ENCODE peak calls at places on chromosomes 4 and X, in nine cellular contexts. Q, Z, P, G, W, X, J, V and M are unnamed samples.

GRCh38 chr4:41866799-41867677 is 68.2 kb upstream of the TMEM33 start:
- DNase-seq in Q (no peak), Z (peak; percentile 70), P (no peak), G (peak; percentile 65), W (no peak), X (no peak), J (no peak), V (peak; percentile 52), M (no peak)

GRCh38 chr4:149738156-149738555 is 77.5 kb downstream of the IQCM start:
- DNase-seq in Q (no peak), Z (no peak), P (no peak), G (no peak), W (no peak), X (no peak), J (no peak), V (no peak), M (no peak)

GRCh38 chrX:55342533-55343501 is 78.1 kb upstream of the PAGE3 start:
- DNase-seq in Q (peak; percentile 30), Z (peak; percentile 53), P (peak; percentile 41), G (no peak), W (no peak), X (peak; percentile 3), J (peak; percentile 52), V (no peak), M (no peak)

GRCh38 chrX:52363247-52363883 is 5.5 kb upstream of the XAGE2 start:
- DNase-seq in Q (no peak), Z (peak; percentile 35), P (peak; percentile 20), G (no peak), W (no peak), X (no peak), J (peak; percentile 70), V (no peak), M (no peak)

GRCh38 chr4:78527555-78527954 is 24.0 kb upstream of the ANXA3 start:
- DNase-seq in Q (no peak), Z (no peak), P (no peak), G (no peak), W (no peak), X (no peak), J (no peak), V (no peak), M (no peak)

GRCh38 chr4:139933541-139933940 is 220.4 kb downstream of the MAML3 start:
- DNase-seq in Q (no peak), Z (peak; percentile 39), P (no peak), G (no peak), W (no peak), X (peak; percentile 54), J (no peak), V (no peak), M (no peak)

GRCh38 chrX:46381630-46382029 is 163.6 kb downstream of the ZNF674 start:
- DNase-seq in Q (no peak), Z (peak; percentile 62), P (peak; percentile 24), G (no peak), W (no peak), X (peak; percentile 6), J (peak; percentile 6), V (no peak), M (no peak)

GRCh38 chrX:30957753-30958152 is 68.7 kb upstream of the TAB3 start:
- DNase-seq in Q (no peak), Z (no peak), P (no peak), G (no peak), W (peak; percentile 25), X (peak; percentile 20), J (no peak), V (no peak), M (no peak)

GRCh38 chr4:57193996-57194675 is 84.0 kb upstream of the IGFBP7 start:
- DNase-seq in Q (no peak), Z (peak; percentile 79), P (no peak), G (peak; percentile 52), W (no peak), X (no peak), J (no peak), V (no peak), M (no peak)

GRCh38 chr4:57193164-57193810 is 83.1 kb upstream of the IGFBP7 start:
- DNase-seq in Q (no peak), Z (no peak), P (no peak), G (no peak), W (no peak), X (no peak), J (no peak), V (no peak), M (no peak)

GRCh38 chr4:57187241-57187640 is 77.1 kb upstream of the IGFBP7 start:
- DNase-seq in Q (no peak), Z (peak; percentile 14), P (no peak), G (no peak), W (no peak), X (no peak), J (no peak), V (no peak), M (no peak)

GRCh38 chr4:57191523-57192034 is 81.4 kb upstream of the IGFBP7 start:
- DNase-seq in Q (no peak), Z (peak; percentile 75), P (peak; percentile 37), G (no peak), W (peak; percentile 40), X (no peak), J (no peak), V (no peak), M (no peak)

DNA sequence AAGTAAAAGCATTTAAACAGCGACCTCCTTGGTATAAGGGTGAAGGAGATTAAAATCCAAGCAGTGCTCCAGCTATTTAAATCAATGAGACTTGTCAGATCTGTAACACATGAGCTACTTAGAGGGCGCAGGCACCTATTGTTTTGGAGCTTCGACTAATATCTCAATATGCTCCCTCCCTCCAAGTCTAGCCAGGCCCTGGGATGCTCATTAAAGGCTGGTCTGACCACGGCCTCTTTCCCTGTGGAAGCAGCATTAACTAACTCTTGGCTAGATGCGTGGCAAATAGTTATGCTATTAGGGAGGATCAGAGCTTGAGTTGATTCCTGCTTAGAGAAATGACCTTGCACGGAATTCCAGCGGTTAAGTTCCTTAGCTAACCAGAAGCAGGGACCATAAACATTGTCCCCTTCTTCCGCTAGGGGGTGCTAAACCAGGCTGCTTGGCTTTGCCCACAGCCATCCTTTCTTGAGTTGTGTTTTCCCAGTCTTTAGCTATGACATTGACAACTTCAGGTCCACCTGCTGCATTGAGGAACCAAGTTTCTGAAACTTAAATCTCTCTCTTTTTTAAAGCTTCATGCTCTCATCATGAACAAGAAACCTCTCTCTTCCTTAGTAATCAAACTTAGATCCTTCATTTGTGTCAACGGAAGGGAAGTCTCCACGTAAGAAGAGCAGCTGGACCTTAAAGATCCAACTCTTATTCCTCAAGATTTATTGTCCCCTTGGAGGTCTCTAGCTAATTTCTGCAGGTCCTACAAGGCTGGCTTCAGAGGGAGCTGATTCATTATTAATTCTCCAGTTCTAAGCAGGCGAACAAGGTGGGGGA is 80.7 kb upstream of the IGFBP7 start:
- DNase-seq in Q (no peak), Z (peak; percentile 89), P (peak; percentile 32), G (no peak), W (no peak), X (peak; percentile 18), J (peak; percentile 50), V (no peak), M (no peak)
- H3K4me1 ChIP-seq in Q (no peaks in the 10 kb centered on the region), Z (peaks cover 64% of the 10 kb centered on the region), P (no peaks in the 10 kb centered on the region), G (no peaks in the 10 kb centered on the region), W (no peaks in the 10 kb centered on the region), X (no peaks in the 10 kb centered on the region), J (no peaks in the 10 kb centered on the region), V (no peaks in the 10 kb centered on the region), M (no peaks in the 10 kb centered on the region)

DNA sequence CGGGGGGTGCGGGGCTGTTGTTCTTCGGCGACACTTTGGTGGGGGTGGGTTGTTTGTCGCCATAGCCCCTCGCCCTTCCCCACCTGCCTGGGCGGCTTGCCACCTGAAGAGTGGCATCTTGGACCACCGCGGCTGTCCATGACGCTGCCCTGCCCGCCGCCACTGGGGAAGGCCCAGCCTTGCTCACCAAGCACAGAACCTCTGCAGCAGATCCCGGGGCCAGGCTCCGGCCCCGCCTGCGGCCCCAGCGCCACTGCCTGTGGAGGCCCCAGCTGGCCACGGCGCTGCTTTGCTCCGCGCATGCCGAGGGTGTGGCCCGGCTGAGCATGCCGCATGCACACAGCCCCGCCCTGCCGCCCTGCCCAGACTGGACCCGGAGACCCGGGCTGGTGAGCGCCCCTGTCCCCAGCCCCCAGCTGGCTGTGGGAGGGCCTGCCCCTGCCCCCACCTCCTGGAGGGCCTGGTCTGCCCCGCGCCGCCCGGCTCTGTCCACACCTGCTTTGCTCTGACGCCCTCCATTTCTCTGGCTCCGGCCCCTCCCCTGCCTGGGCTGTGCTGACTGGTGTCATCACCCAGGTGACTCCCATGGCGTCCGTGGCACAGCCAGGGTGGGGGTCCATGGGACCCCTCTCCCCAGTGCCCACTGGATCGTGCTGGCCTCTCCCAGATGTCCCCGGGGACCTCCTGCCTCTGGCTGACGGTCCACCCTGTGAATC is 5.3 kb downstream of the NAT8L start:
- DNase-seq in Q (peak; percentile 75), Z (no peak), P (no peak), G (peak; percentile 81), W (no peak), X (no peak), J (peak; percentile 73), V (peak; percentile 71), M (no peak)
- TF ChIP-seq POLR2AphosphoS5 in Q (no peak), Z (no peak), P (no peak), G (no peak), W (no peak), X (no peak), J (no peak), V (no peak), M (no peak)

DNA sequence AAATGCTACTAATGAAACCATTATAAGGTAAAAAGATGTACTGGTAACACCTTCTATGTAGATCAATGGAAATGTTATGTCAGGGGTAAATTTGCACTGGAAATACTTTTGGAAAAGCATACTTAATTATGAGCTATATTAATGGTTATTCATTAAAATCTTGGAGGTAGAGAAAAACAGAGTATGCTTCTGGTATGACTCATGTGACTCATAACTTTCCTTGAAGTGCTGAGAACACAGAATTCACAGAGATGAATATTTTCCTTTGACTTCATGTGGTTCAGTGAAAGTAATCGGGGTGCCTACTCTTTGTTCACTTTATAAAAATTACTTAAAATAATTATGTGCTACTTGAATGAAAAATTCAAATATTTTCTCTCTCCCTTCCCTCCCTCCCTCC is 254.2 kb downstream of the KCTD8 start:
- DNase-seq in Q (no peak), Z (no peak), P (peak; percentile 6), G (no peak), W (no peak), X (no peak), J (no peak), V (no peak), M (no peak)
- H3K4me1 ChIP-seq in Q (no peaks in the 10 kb centered on the region), Z (no peaks in the 10 kb centered on the region), P (no peaks in the 10 kb centered on the region), G (no peaks in the 10 kb centered on the region), W (no peaks in the 10 kb centered on the region), X (no peaks in the 10 kb centered on the region), J (no peaks in the 10 kb centered on the region), V (no peaks in the 10 kb centered on the region), M (no peaks in the 10 kb centered on the region)

DNA sequence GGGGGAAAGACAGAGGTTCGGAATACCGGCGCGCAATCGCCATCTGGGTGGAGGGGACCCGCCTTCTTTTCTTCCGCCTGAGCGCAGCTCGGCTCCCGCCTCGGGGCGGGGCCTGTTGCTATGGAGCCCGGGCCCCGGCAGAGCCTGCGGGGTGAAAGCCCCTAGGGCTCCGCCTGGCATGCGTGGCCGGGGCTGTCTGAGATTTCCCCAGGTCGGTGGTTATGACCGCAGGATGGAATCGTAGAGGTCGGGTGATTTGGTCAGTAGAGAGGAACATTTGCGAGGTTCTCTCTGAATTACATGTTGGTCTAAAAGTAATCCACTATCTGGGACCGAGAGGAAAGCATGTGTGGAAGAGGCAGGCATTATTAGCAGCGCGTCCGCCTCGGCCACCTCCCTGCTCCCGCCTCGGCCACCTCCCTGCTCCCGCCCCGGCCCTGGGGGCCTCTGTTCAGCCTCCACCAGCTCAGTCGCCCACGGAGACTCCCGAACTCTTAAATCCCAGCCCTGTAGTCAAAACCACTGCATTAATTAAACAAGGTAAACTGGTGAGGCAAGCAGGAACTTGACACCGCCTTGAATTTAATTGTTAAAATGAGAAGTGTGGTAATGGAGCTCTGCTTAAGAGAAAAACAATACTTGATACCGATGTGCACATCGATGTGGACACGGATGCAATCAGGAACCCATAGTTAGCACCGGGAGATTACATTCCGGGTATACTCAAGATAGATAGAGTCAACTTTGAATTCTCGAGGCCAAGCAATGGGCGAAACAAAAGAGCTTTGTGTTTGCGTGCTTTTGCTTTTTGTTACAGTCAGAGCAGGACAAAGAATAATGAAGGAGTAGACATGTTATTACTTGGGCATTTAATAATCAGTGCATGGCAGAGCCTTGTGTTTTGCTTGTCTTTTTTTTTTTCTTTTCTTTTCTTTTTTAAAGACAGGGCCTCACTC is 45.2 kb downstream of the TRIM2 start:
- DNase-seq in Q (peak; percentile 83), Z (peak; percentile 96), P (peak; percentile 78), G (peak; percentile 96), W (peak; percentile 75), X (peak; percentile 52), J (peak; percentile 80), V (peak; percentile 94), M (peak; percentile 62)
- TF ChIP-seq POLR2AphosphoS5 in Q (peak; percentile 21), Z (peak; percentile 59), P (peak; percentile 27), G (no peak), W (peak; percentile 49), X (no peak), J (no peak), V (peak; percentile 57), M (no peak)